ENCODE peak calls at places on chromosomes 7 and 10, in five cellular contexts. L, R, A, B and W are unnamed samples.

GRCh38 chr10:43202224-43202656 is 64.0 kb downstream of the CSGALNACT2 start:
- DNase-seq in A (peak), L (peak), R (no peak), B (peak), W (peak)

GRCh38 chr7:80921130-80921529 is 2.3 kb upstream of the SEMA3C start:
- DNase-seq in B (no peak), A (peak), R (no peak), L (no peak), W (peak)

GRCh38 chr10:102669206-102670064 is 25.2 kb downstream of the TRIM8 start:
- DNase-seq in R (peak), A (no peak), L (peak), B (peak), W (peak)

GRCh38 chr10:68135922-68136718 is 26.8 kb downstream of the MYPN start:
- DNase-seq in R (peak), L (no peak), B (peak), A (peak), W (peak)

GRCh38 chr10:49617281-49618020 is 3.6 kb downstream of the CHAT start:
- DNase-seq in A (no peak), B (no peak), R (no peak), L (no peak), W (no peak)

GRCh38 chr7:25028370-25028971 is 48.5 kb upstream of the OSBPL3 start:
- DNase-seq in L (no peak), R (no peak), A (peak), B (peak), W (peak)

GRCh38 chr7:15561840-15562239 is at the start of gene AGMO:
- DNase-seq in A (peak), R (peak), B (no peak), L (no peak), W (peak)

GRCh38 chr7:147803625-147804024 is 786.9 kb upstream of the C7orf33 start:
- DNase-seq in R (no peak), A (no peak), L (no peak), B (no peak), W (no peak)

GRCh38 chr10:94212876-94213595 is 149.7 kb downstream of the NOC3L start:
- DNase-seq in A (peak), B (peak), R (no peak), L (no peak), W (peak)

GRCh38 chr7:102063736-102064135 is 222.9 kb upstream of the SH2B2 start:
- DNase-seq in B (peak), R (no peak), L (no peak), A (peak), W (peak)

GRCh38 chr7:1598286-1598685 is 28.5 kb upstream of the PSMG3 start:
- DNase-seq in A (no peak), R (no peak), B (no peak), L (no peak), W (no peak)

GRCh38 chr10:22475857-22476600 is 130.7 kb downstream of the SPAG6 start:
- DNase-seq in L (no peak), A (no peak), B (no peak), R (no peak), W (no peak)

GRCh38 chr10:78687616-78688015 is 381.1 kb upstream of the ZMIZ1 start:
- DNase-seq in B (peak), L (no peak), R (no peak), A (no peak), W (no peak)

GRCh38 chr10:117320050-117320665 is 55.1 kb downstream of the PDZD8 start:
- DNase-seq in B (peak), R (no peak), A (peak), L (no peak), W (peak)

GRCh38 chr10:7297094-7297493 is 113.7 kb downstream of the SFMBT2 start:
- DNase-seq in B (no peak), A (no peak), L (no peak), R (no peak), W (no peak)

GRCh38 chr10:34437897-34438296 is 377.2 kb downstream of the PARD3 start:
- DNase-seq in A (no peak), R (no peak), L (no peak), B (no peak), W (no peak)

GRCh38 chr7:134104166-134104565 is 23.0 kb upstream of the LRGUK start:
- DNase-seq in L (no peak), B (no peak), R (no peak), A (no peak), W (no peak)

GRCh38 chr10:31707578-31708411 is 220.8 kb downstream of the ARHGAP12 start:
- DNase-seq in B (peak), L (peak), A (peak), R (no peak), W (peak)

GRCh38 chr10:132572545-132572937 is 35.0 kb downstream of the INPP5A start:
- DNase-seq in R (no peak), A (peak), L (no peak), B (peak), W (peak)
- H3K4me3 ChIP-seq in R (peak), A (no peak), L (no peak), B (no peak), W (no peak)

DNA sequence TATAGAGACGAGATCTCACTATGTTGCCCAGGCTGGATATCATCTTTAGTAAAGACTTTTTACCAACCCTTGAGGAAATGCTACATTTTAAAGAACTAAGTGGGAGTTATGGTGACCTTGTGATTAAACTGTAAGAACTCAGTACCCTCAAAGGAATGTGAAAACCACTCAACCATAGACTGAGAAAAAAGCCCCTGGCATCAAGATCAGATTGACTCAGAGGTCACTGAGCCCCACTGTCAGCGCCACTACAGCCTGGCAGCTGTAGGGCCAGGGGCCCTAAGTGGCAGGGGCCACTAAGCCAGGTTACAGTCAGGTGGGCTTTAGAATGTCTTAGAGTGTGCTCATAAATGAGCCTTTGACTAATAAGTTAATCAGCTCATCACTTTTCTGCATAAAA is 55.9 kb downstream of the APBB1IP start:
- DNase-seq in R (no peak), B (no peak), L (no peak), A (no peak), W (no peak)
- TF ChIP-seq CTCF in R (no peak), B (no peak), L (no peak), A (no peak), W (no peak)

DNA sequence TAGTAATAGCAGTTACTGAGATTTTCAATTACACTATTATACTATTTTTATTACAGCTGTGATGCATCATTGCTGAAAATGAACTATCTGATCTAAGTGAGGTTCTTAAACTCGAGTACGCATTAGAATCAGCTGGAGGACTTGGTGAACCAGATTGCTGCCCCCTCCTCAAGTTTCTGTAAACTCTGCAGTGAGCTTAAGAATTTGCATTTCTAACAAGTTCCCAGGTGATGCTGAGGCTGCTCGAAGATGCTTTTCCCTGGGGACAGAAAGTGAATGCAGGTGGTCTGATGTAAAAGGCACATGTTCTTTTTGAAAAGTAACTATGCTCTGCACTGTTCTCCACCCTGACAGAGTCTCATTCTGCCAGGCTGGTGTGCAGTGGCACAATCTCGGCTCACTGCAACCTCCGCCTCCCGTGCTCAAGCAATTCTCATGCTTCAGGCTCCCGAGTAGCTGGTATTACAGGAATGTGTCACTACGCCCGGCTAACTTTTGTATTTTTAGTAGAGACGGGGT is 12.5 kb downstream of the RNF133 start:
- DNase-seq in R (no peak), B (no peak), A (no peak), L (no peak), W (no peak)
- H3K4me3 ChIP-seq in R (no peak), B (no peak), A (no peak), L (no peak), W (no peak)

DNA sequence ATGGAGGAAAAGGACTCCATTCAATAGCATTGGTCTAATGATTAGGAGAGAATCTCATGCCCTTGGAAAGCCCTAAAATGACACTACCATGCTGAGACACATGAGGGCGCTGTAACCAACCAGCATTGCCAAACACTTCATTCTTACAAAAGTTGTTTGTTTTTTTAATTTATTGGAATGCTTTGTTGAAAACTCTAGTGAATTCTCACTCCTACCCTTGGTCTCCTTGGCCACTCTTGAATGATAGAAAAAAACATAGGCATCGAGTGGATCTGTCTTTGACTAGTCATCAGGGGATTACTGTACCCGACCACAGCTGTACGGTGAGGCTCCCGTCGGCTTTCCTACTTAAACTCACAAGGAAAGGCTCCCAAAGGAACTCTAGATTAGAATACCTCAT is 29.3 kb upstream of the ADD3 start:
- DNase-seq in B (peak), A (peak), R (no peak), L (no peak), W (peak)
- TF ChIP-seq CTCF in B (peak), A (peak), R (peak), L (peak), W (peak)

DNA sequence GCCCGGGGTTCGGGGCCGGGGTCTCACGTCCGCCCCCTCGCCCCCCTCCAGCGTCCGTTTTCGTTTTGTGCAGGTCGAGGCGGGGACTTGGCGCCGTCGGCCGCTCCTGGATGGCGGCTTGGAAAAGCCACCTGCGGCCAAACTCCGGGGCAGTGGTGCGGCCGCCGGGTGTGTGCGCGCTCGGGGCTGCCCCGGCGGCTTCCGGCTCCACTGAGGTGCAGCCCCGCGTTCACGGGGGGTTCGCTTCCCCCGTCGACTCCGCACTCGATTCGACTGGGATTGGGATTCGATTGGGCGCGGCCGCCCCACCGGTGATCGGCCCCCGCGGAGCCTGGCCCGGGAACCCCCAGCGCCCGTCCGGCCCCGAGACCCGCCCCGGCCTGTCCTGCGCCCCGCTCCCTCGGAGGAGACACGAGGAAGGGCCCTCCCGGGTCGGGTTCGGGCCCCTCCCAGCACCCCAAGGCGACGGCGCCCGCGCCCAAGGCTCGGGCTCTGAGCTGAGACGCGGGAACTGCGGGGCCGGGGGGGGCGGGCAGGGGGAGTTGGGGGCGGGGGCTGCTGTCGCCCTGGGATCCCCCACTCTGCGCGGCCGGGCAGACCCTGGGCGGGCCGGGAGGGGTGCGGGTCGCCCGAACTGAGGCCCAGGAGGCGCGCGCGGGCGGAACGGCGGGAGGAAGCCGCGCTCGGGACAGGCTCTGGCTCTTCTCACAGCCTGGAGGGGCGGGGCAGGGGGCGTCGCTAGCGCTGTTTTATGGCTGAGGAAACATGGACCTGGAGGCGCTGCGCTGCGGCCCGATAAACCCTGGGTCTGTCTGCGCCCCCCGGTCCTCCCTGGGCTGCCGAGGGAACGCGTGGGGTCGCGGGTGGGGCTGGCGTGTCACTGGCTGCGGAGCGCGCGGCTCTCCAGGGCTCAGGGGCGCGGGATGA is 1.6 kb upstream of the NKX6-2 start:
- DNase-seq in L (no peak), A (no peak), B (no peak), R (no peak), W (no peak)
- H3K4me3 ChIP-seq in L (no peak), A (peak), B (no peak), R (peak), W (no peak)

GRCh38 chr10:98659951-98660350 is 213.2 kb upstream of the HPS1 start:
- DNase-seq in L (no peak), R (no peak), A (no peak), B (no peak), W (no peak)

GRCh38 chr10:98667081-98667480 is 220.3 kb upstream of the HPS1 start:
- DNase-seq in R (no peak), L (no peak), B (no peak), A (no peak), W (no peak)

GRCh38 chr10:98664329-98665042 is 217.8 kb upstream of the HPS1 start:
- DNase-seq in B (peak), R (no peak), L (no peak), A (peak), W (peak)
- TF ChIP-seq CTCF in B (peak), R (peak), L (peak), A (peak), W (peak)

GRCh38 chr7:85186083-85186520 is 754 bp downstream of the SEMA3D start:
- DNase-seq in R (no peak), A (peak), L (peak), B (peak), W (peak)
- H3K4me3 ChIP-seq in R (peak), A (peak), L (peak), B (peak), W (peak)

GRCh38 chr10:13276749-13277394 is 23.0 kb downstream of the PHYH start:
- DNase-seq in L (no peak), B (peak), A (peak), R (no peak), W (peak)
- TF ChIP-seq CTCF in L (no peak), B (peak), A (peak), R (no peak), W (peak)

DNA sequence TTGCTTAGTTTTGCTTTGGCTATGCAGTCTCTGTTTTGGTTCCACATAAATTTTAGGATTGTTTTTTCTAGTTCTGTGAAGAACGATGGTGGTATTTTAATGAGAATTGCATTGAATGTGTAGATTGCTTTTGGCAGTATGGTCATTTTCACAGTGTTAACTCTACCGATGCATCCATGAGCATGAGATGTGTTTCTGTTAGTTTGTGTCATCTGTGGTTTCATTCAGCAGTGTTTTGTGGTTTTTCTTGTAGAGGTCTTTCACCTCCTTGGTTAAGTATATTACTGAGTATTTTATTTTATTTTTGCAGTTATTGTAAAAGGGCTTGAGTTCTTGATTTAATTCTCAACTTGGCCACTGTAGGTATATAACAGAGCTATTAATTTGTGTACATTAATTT is 78.2 kb upstream of the ZNF92 start:
- DNase-seq in A (no peak), R (no peak), L (no peak), B (no peak), W (no peak)
- H3K4me3 ChIP-seq in A (no peak), R (no peak), L (no peak), B (no peak), W (no peak)